ENCODE peak calls at places on chromosome 1, in six cellular contexts. One of them, this sample, is unnamed.

GRCh38 chr1:247337250-247337746 is 5.6 kb upstream of the ZNF496 start:
- DNase-seq in adrenal gland: no peak
- DNase-seq in lower lobe of right lung: no peak
- DNase-seq in left ventricle myocardium inferior: no peak
- DNase-seq in BE2C: no peak
- DNase-seq in osteoblast: peak; percentile 72
- DNase-seq in this sample: no peak

GRCh38 chr1:156053770-156054499 is at the start of gene UBQLN4:
- DNase-seq in left ventricle myocardium inferior: peak; percentile 88
- DNase-seq in adrenal gland: peak; percentile 90
- DNase-seq in BE2C: peak; percentile 93
- DNase-seq in osteoblast: peak; percentile 98
- DNase-seq in lower lobe of right lung: peak; percentile 90
- DNase-seq in this sample: peak; percentile 95

GRCh38 chr1:21741206-21741605 is 41.7 kb downstream of the USP48 start:
- DNase-seq in osteoblast: no peak
- DNase-seq in left ventricle myocardium inferior: no peak
- DNase-seq in BE2C: no peak
- DNase-seq in adrenal gland: no peak
- DNase-seq in lower lobe of right lung: no peak
- DNase-seq in this sample: no peak

GRCh38 chr1:223363856-223364684 is at the start of gene SUSD4:
- DNase-seq in left ventricle myocardium inferior: peak; percentile 42
- DNase-seq in BE2C: peak; percentile 42
- DNase-seq in lower lobe of right lung: peak; percentile 74
- DNase-seq in adrenal gland: peak; percentile 51
- DNase-seq in osteoblast: peak; percentile 70
- DNase-seq in this sample: peak; percentile 87

GRCh38 chr1:173377266-173377665 is 99.9 kb upstream of the PRDX6 start:
- DNase-seq in left ventricle myocardium inferior: no peak
- DNase-seq in osteoblast: no peak
- DNase-seq in BE2C: no peak
- DNase-seq in adrenal gland: no peak
- DNase-seq in lower lobe of right lung: no peak
- DNase-seq in this sample: no peak

GRCh38 chr1:52158218-52158617 is 16.3 kb downstream of the ZFYVE9 start:
- DNase-seq in left ventricle myocardium inferior: no peak
- DNase-seq in adrenal gland: no peak
- DNase-seq in BE2C: no peak
- DNase-seq in lower lobe of right lung: no peak
- DNase-seq in osteoblast: no peak
- DNase-seq in this sample: no peak

GRCh38 chr1:229086091-229086490 is 184.8 kb upstream of the RAB4A start:
- DNase-seq in adrenal gland: no peak
- DNase-seq in BE2C: no peak
- DNase-seq in left ventricle myocardium inferior: no peak
- DNase-seq in osteoblast: no peak
- DNase-seq in lower lobe of right lung: no peak
- DNase-seq in this sample: no peak

GRCh38 chr1:31701137-31701736 is 2.6 kb downstream of the COL16A1 start:
- DNase-seq in BE2C: peak; percentile 87
- DNase-seq in osteoblast: peak; percentile 98
- DNase-seq in lower lobe of right lung: peak; percentile 57
- DNase-seq in adrenal gland: peak; percentile 88
- DNase-seq in left ventricle myocardium inferior: peak; percentile 89
- DNase-seq in this sample: peak; percentile 84

GRCh38 chr1:230633469-230633868 is 8.8 kb upstream of the COG2 start:
- DNase-seq in osteoblast: no peak
- DNase-seq in adrenal gland: no peak
- DNase-seq in BE2C: no peak
- DNase-seq in left ventricle myocardium inferior: no peak
- DNase-seq in lower lobe of right lung: no peak
- DNase-seq in this sample: no peak

GRCh38 chr1:41423511-41424191 is 60.8 kb downstream of the EDN2 start:
- DNase-seq in left ventricle myocardium inferior: peak; percentile 60
- DNase-seq in lower lobe of right lung: peak; percentile 64
- DNase-seq in adrenal gland: no peak
- DNase-seq in osteoblast: no peak
- DNase-seq in BE2C: peak; percentile 57
- DNase-seq in this sample: no peak
- TF ChIP-seq CTCF in left ventricle myocardium inferior: peak; percentile 47
- TF ChIP-seq CTCF in lower lobe of right lung: peak; percentile 28
- TF ChIP-seq CTCF in adrenal gland: peak; percentile 15
- TF ChIP-seq CTCF in osteoblast: no peak
- TF ChIP-seq CTCF in BE2C: peak; percentile 60
- TF ChIP-seq CTCF in this sample: no peak

GRCh38 chr1:145982010-145982723 is 14.2 kb downstream of the TXNIP start:
- DNase-seq in BE2C: no peak
- DNase-seq in left ventricle myocardium inferior: no peak
- DNase-seq in adrenal gland: no peak
- DNase-seq in osteoblast: no peak
- DNase-seq in lower lobe of right lung: no peak
- DNase-seq in this sample: no peak
- H3K4me1 ChIP-seq in BE2C: peaks cover 25% of the 10 kb centered on the region
- H3K4me1 ChIP-seq in left ventricle myocardium inferior: peaks cover 97% of the 10 kb centered on the region
- H3K4me1 ChIP-seq in adrenal gland: peaks cover 94% of the 10 kb centered on the region
- H3K4me1 ChIP-seq in osteoblast: peaks cover 48% of the 10 kb centered on the region
- H3K4me1 ChIP-seq in lower lobe of right lung: peaks cover 95% of the 10 kb centered on the region
- H3K4me1 ChIP-seq in this sample: peaks cover 100% of the 10 kb centered on the region

DNA sequence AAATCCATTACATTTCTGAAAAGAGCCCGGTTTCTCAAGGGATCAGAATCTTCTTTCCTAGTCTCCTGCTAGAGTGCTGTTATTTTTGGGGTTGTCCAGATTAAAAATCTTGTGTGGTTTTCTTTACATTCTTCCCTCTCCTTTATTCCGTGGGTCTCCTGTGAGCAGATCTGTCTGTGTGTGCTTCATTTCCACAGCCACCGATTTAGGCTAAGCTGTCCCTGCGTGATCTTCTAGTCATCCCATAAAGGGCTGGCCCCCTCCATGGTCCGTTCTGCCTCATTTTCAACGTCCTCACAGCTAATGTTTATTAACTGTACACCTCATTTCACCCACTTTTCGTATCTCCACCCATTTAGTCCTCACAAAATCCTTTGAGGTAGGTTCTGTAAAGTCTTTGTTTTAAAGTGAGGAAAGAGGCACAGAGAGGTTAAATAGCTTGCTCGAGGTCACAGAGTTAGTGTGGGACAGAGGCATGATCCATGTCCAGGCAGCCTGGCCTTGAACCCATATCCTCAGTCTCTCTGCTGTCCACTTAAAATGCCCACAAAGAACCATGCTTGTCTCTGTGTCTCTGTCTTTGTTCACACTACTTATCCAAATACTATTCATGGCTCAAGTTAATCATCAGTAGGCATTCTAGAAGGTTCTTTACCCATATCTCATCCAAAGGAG is 38.2 kb upstream of the KIF1B start:
- DNase-seq in osteoblast: no peak
- DNase-seq in lower lobe of right lung: no peak
- DNase-seq in left ventricle myocardium inferior: no peak
- DNase-seq in adrenal gland: no peak
- DNase-seq in BE2C: no peak
- DNase-seq in this sample: no peak
- H3K4me3 ChIP-seq in osteoblast: no peak overlapping the region
- H3K4me3 ChIP-seq in lower lobe of right lung: no peak overlapping the region
- H3K4me3 ChIP-seq in left ventricle myocardium inferior: no peak overlapping the region
- H3K4me3 ChIP-seq in adrenal gland: no peak overlapping the region
- H3K4me3 ChIP-seq in BE2C: no peak overlapping the region
- H3K4me3 ChIP-seq in this sample: no peak overlapping the region

GRCh38 chr1:94927405-94928175 is 680 bp upstream of the CNN3 start:
- DNase-seq in adrenal gland: no peak
- DNase-seq in left ventricle myocardium inferior: no peak
- DNase-seq in BE2C: no peak
- DNase-seq in lower lobe of right lung: peak; percentile 67
- DNase-seq in osteoblast: peak; percentile 62
- DNase-seq in this sample: peak; percentile 43

GRCh38 chr1:94925561-94926364 is 1.1 kb downstream of the CNN3 start:
- DNase-seq in left ventricle myocardium inferior: peak; percentile 69
- DNase-seq in lower lobe of right lung: peak; percentile 57
- DNase-seq in adrenal gland: peak; percentile 67
- DNase-seq in BE2C: peak; percentile 64
- DNase-seq in osteoblast: peak; percentile 94
- DNase-seq in this sample: peak; percentile 70

GRCh38 chr1:94926365-94926914 is 470 bp downstream of the CNN3 start:
- DNase-seq in lower lobe of right lung: peak; percentile 65
- DNase-seq in osteoblast: peak; percentile 90
- DNase-seq in BE2C: peak; percentile 67
- DNase-seq in adrenal gland: peak; percentile 63
- DNase-seq in left ventricle myocardium inferior: peak; percentile 64
- DNase-seq in this sample: peak; percentile 82

GRCh38 chr1:94928293-94928939 is 1.5 kb upstream of the CNN3 start:
- DNase-seq in adrenal gland: no peak
- DNase-seq in left ventricle myocardium inferior: no peak
- DNase-seq in osteoblast: no peak
- DNase-seq in lower lobe of right lung: no peak
- DNase-seq in BE2C: no peak
- DNase-seq in this sample: no peak

GRCh38 chr1:94926915-94927404 is at the start of gene CNN3:
- DNase-seq in osteoblast: peak; percentile 99
- DNase-seq in BE2C: peak; percentile 92
- DNase-seq in adrenal gland: peak; percentile 95
- DNase-seq in lower lobe of right lung: peak; percentile 94
- DNase-seq in left ventricle myocardium inferior: peak; percentile 93
- DNase-seq in this sample: peak; percentile 93
- TF ChIP-seq CTCF in osteoblast: peak; percentile 2
- TF ChIP-seq CTCF in BE2C: no peak
- TF ChIP-seq CTCF in adrenal gland: peak; percentile 19
- TF ChIP-seq CTCF in lower lobe of right lung: no peak
- TF ChIP-seq CTCF in left ventricle myocardium inferior: no peak
- TF ChIP-seq CTCF in this sample: no peak

DNA sequence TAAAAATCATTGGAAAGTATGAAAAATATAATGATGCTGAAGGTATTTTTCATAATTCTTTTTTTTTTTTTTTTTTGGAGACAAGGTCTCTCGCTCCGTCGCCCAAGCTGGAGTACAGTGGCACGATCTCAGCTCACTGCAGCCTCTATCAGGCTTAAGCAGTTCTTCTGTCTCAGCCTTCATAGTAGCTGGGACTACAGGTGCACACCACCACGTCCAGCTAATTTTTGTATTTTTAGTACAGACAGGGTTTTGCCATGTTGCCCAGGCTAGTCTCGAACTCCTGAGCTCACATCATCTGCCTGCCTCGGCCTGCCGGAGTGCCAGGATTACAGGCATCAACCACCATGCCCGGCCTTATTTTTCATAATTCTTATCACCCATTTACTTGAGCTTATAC is 13.3 kb downstream of the SMAP2 start:
- DNase-seq in BE2C: no peak
- DNase-seq in lower lobe of right lung: no peak
- DNase-seq in left ventricle myocardium inferior: no peak
- DNase-seq in adrenal gland: no peak
- DNase-seq in osteoblast: no peak
- DNase-seq in this sample: no peak
- H3K4me1 ChIP-seq in BE2C: peaks cover 6% of the 10 kb centered on the region
- H3K4me1 ChIP-seq in lower lobe of right lung: peaks cover 95% of the 10 kb centered on the region
- H3K4me1 ChIP-seq in left ventricle myocardium inferior: peaks cover 58% of the 10 kb centered on the region
- H3K4me1 ChIP-seq in adrenal gland: peaks cover 78% of the 10 kb centered on the region
- H3K4me1 ChIP-seq in osteoblast: peaks cover 49% of the 10 kb centered on the region
- H3K4me1 ChIP-seq in this sample: peaks cover 100% of the 10 kb centered on the region

GRCh38 chr1:38817267-38817957 is 42.2 kb downstream of the RRAGC start:
- DNase-seq in lower lobe of right lung: no peak
- DNase-seq in adrenal gland: no peak
- DNase-seq in BE2C: no peak
- DNase-seq in osteoblast: no peak
- DNase-seq in left ventricle myocardium inferior: no peak
- DNase-seq in this sample: no peak
- H3K4me3 ChIP-seq in lower lobe of right lung: peak overlapping the region; percentile 42
- H3K4me3 ChIP-seq in adrenal gland: no peak overlapping the region
- H3K4me3 ChIP-seq in BE2C: no peak overlapping the region
- H3K4me3 ChIP-seq in osteoblast: no peak overlapping the region
- H3K4me3 ChIP-seq in left ventricle myocardium inferior: peak overlapping the region; percentile 57
- H3K4me3 ChIP-seq in this sample: peak overlapping the region; percentile 24

GRCh38 chr1:67124455-67124854 is 10.3 kb downstream of the C1orf141 start:
- DNase-seq in lower lobe of right lung: no peak
- DNase-seq in BE2C: no peak
- DNase-seq in left ventricle myocardium inferior: no peak
- DNase-seq in osteoblast: no peak
- DNase-seq in adrenal gland: no peak
- DNase-seq in this sample: no peak

GRCh38 chr1:67130673-67131072 is 4.1 kb downstream of the C1orf141 start:
- DNase-seq in adrenal gland: no peak
- DNase-seq in BE2C: no peak
- DNase-seq in osteoblast: no peak
- DNase-seq in lower lobe of right lung: no peak
- DNase-seq in left ventricle myocardium inferior: no peak
- DNase-seq in this sample: no peak

GRCh38 chr1:67120855-67121619 is 13.7 kb downstream of the C1orf141 start:
- DNase-seq in adrenal gland: no peak
- DNase-seq in osteoblast: no peak
- DNase-seq in lower lobe of right lung: no peak
- DNase-seq in left ventricle myocardium inferior: no peak
- DNase-seq in BE2C: no peak
- DNase-seq in this sample: no peak

GRCh38 chr1:67126974-67127373 is 7.8 kb downstream of the C1orf141 start:
- DNase-seq in osteoblast: no peak
- DNase-seq in adrenal gland: no peak
- DNase-seq in lower lobe of right lung: no peak
- DNase-seq in BE2C: no peak
- DNase-seq in left ventricle myocardium inferior: no peak
- DNase-seq in this sample: no peak

GRCh38 chr1:67126111-67126746 is 8.5 kb downstream of the C1orf141 start:
- DNase-seq in lower lobe of right lung: no peak
- DNase-seq in left ventricle myocardium inferior: no peak
- DNase-seq in osteoblast: peak; percentile 72
- DNase-seq in adrenal gland: no peak
- DNase-seq in BE2C: no peak
- DNase-seq in this sample: no peak
- TF ChIP-seq CTCF in lower lobe of right lung: no peak
- TF ChIP-seq CTCF in left ventricle myocardium inferior: no peak
- TF ChIP-seq CTCF in osteoblast: peak; percentile 38
- TF ChIP-seq CTCF in adrenal gland: no peak
- TF ChIP-seq CTCF in BE2C: no peak
- TF ChIP-seq CTCF in this sample: no peak

GRCh38 chr1:114696810-114697209 is 1.5 kb upstream of the AMPD1 start:
- DNase-seq in adrenal gland: no peak
- DNase-seq in osteoblast: no peak
- DNase-seq in lower lobe of right lung: no peak
- DNase-seq in left ventricle myocardium inferior: no peak
- DNase-seq in BE2C: no peak
- DNase-seq in this sample: no peak
- H3K4me1 ChIP-seq in adrenal gland: no peaks in the 10 kb centered on the region
- H3K4me1 ChIP-seq in osteoblast: no peaks in the 10 kb centered on the region
- H3K4me1 ChIP-seq in lower lobe of right lung: no peaks in the 10 kb centered on the region
- H3K4me1 ChIP-seq in left ventricle myocardium inferior: no peaks in the 10 kb centered on the region
- H3K4me1 ChIP-seq in BE2C: no peaks in the 10 kb centered on the region
- H3K4me1 ChIP-seq in this sample: no peaks in the 10 kb centered on the region

This sample was measured in left lung.